ENCODE peak calls at places on chromosomes 4 and X, in six cellular contexts. Y is NCI-H1436 treated with DMSO at 0.1 percent for 48 hours, P is mucosa of descending colon, R is left lung, N is islet precursor cell, H is kidney epithelial cell. T is an unnamed sample.

GRCh38 chr4:6924361-6924779 is 14.7 kb downstream of the TBC1D14 start:
- DNase-seq in Y (no peak), P (no peak), R (no peak), N (no peak), H (no peak), T (no peak)

GRCh38 chr4:21697583-21697982 is 251.0 kb downstream of the KCNIP4 start:
- DNase-seq in Y (no peak), P (peak), R (no peak), N (peak), H (peak), T (no peak)

GRCh38 chr4:53122280-53123116 is 243.4 kb downstream of the SCFD2 start:
- DNase-seq in Y (no peak), P (no peak), R (no peak), N (no peak), H (no peak), T (no peak)

GRCh38 chr4:2829933-2830451 is 13.7 kb upstream of the ADD1 start:
- DNase-seq in Y (no peak), P (peak), R (no peak), N (peak), H (peak), T (no peak)

GRCh38 chr4:184906480-184907097 is 80.8 kb upstream of the ACSL1 start:
- DNase-seq in Y (no peak), P (no peak), R (no peak), N (no peak), H (no peak), T (no peak)

GRCh38 chr4:115678425-115678941 is 565.1 kb upstream of the NDST4 start:
- DNase-seq in Y (no peak), P (no peak), R (no peak), N (no peak), H (no peak), T (no peak)

GRCh38 chrX:14027511-14028019 is 2.1 kb downstream of the GEMIN8 start:
- DNase-seq in Y (no peak), P (no peak), R (no peak), N (no peak), H (no peak), T (peak)

GRCh38 chrX:144219035-144219434 is 335.2 kb downstream of the UBE2NL start:
- DNase-seq in Y (no peak), P (no peak), R (peak), N (peak), H (no peak), T (no peak)

GRCh38 chrX:123851010-123851409 is 8.8 kb upstream of the XIAP start:
- DNase-seq in Y (no peak), P (no peak), R (no peak), N (peak), H (no peak), T (no peak)

GRCh38 chr4:140130677-140131076 is 23.3 kb downstream of the MAML3 start:
- DNase-seq in Y (no peak), P (no peak), R (no peak), N (no peak), H (no peak), T (no peak)

GRCh38 chr4:55547461-55547770 is 707 bp upstream of the CLOCK start:
- DNase-seq in Y (no peak), P (peak), R (no peak), N (no peak), H (no peak), T (no peak)

GRCh38 chr4:56611501-56611900 is 69.6 kb downstream of the HOPX start:
- DNase-seq in Y (no peak), P (no peak), R (no peak), N (no peak), H (no peak), T (no peak)

GRCh38 chrX:154486052-154486395 is 391 bp downstream of the UBL4A start:
- DNase-seq in Y (no peak), P (peak), R (no peak), N (peak), H (no peak), T (no peak)

GRCh38 chrX:2183193-2183725 is 317.5 kb downstream of the DHRSX start:
- DNase-seq in Y (no peak), P (no peak), R (no peak), N (no peak), H (no peak), T (no peak)

GRCh38 chr4:1404573-1405248 is 1.5 kb downstream of the NKX1-1 start:
- DNase-seq in Y (no peak), P (peak), R (peak), N (peak), H (no peak), T (no peak)

GRCh38 chr4:181959121-181959520 is 284.1 kb upstream of the TENM3 start:
- DNase-seq in Y (no peak), P (no peak), R (no peak), N (peak), H (peak), T (peak)

GRCh38 chrX:15785176-15785735 is 5.0 kb upstream of the ZRSR2 start:
- DNase-seq in Y (no peak), P (no peak), R (no peak), N (no peak), H (no peak), T (no peak)

GRCh38 chr4:186881521-186882220 is 158.0 kb upstream of the FAT1 start:
- DNase-seq in Y (no peak), P (no peak), R (no peak), N (peak), H (peak), T (peak)

GRCh38 chr4:8319731-8320385 is 50.3 kb downstream of the HTRA3 start:
- DNase-seq in Y (no peak), P (no peak), R (peak), N (peak), H (no peak), T (no peak)

GRCh38 chr4:146472404-146472803 is 49.3 kb downstream of the SLC10A7 start:
- DNase-seq in Y (no peak), P (no peak), R (no peak), N (peak), H (no peak), T (no peak)

GRCh38 chr4:151854731-151855130 is 93.9 kb upstream of the GATB start:
- DNase-seq in Y (no peak), P (no peak), R (no peak), N (no peak), H (no peak), T (peak)

GRCh38 chr4:105715692-105716278 is 7.2 kb downstream of the GSTCD start:
- DNase-seq in Y (no peak), P (no peak), R (no peak), N (no peak), H (no peak), T (no peak)

GRCh38 chr4:186144596-186145569 is 40.4 kb downstream of the FAM149A start:
- DNase-seq in Y (no peak), P (peak), R (peak), N (peak), H (no peak), T (no peak)

GRCh38 chr4:26325191-26325590 is 4.4 kb downstream of the RBPJ start:
- DNase-seq in Y (no peak), P (no peak), R (no peak), N (no peak), H (no peak), T (no peak)

GRCh38 chr4:140151700-140152014 is 2.3 kb downstream of the MAML3 start:
- DNase-seq in Y (peak), P (peak), R (peak), N (peak), H (no peak), T (no peak)

GRCh38 chr4:42865572-42866189 is 26.8 kb upstream of the GRXCR1 start:
- DNase-seq in Y (no peak), P (no peak), R (no peak), N (peak), H (peak), T (no peak)

GRCh38 chr4:152991361-152991760 is 55.2 kb downstream of the FHDC1 start:
- DNase-seq in Y (no peak), P (no peak), R (no peak), N (no peak), H (no peak), T (no peak)

GRCh38 chrX:68332156-68332823 is 101.0 kb downstream of the OPHN1 start:
- DNase-seq in Y (no peak), P (no peak), R (no peak), N (no peak), H (no peak), T (no peak)

GRCh38 chrX:13463608-13464007 is 105.8 kb upstream of the EGFL6 start:
- DNase-seq in Y (no peak), P (peak), R (no peak), N (peak), H (no peak), T (peak)

GRCh38 chrX:122565952-122566351 is 618.1 kb upstream of the GRIA3 start:
- DNase-seq in Y (no peak), P (no peak), R (no peak), N (peak), H (peak), T (peak)